ENCODE peak calls at places on chromosomes 5 and 9, in eight cellular contexts. T is glutamatergic neuron, B is WTC11, J is GM12864, G is AG10803, E is HFF-Myc, N is body of pancreas, U is heart right ventricle. Y is an unnamed sample.

GRCh38 chr9:128818839-128819715 is 777 bp downstream of the ENDOG start:
- DNase-seq in T (peak), B (peak), J (peak), G (no peak), E (no peak), N (peak), U (no peak), Y (no peak)

GRCh38 chr5:41527201-41527779 is 16.9 kb upstream of the PLCXD3 start:
- DNase-seq in T (no peak), B (no peak), J (no peak), G (peak), E (peak), N (no peak), U (peak), Y (no peak)

GRCh38 chr5:76401801-76402250 is 1.3 kb upstream of the IQGAP2 start:
- DNase-seq in T (no peak), B (no peak), J (peak), G (no peak), E (no peak), N (no peak), U (no peak), Y (no peak)

GRCh38 chr5:32323741-32324140 is 11.0 kb upstream of the MTMR12 start:
- DNase-seq in T (no peak), B (peak), J (no peak), G (no peak), E (no peak), N (no peak), U (no peak), Y (no peak)

GRCh38 chr9:97555164-97555563 is 53.7 kb downstream of the TMOD1 start:
- DNase-seq in T (no peak), B (no peak), J (no peak), G (no peak), E (no peak), N (no peak), U (peak), Y (no peak)

GRCh38 chr5:164354138-164354751 is 848.8 kb downstream of the MAT2B start:
- DNase-seq in T (no peak), B (no peak), J (no peak), G (no peak), E (no peak), N (no peak), U (no peak), Y (no peak)

GRCh38 chr5:149175346-149176113 is 34.2 kb downstream of the ABLIM3 start:
- DNase-seq in T (peak), B (no peak), J (no peak), G (peak), E (no peak), N (no peak), U (peak), Y (no peak)

GRCh38 chr5:177588413-177588909 is 3.5 kb upstream of the TMED9 start:
- DNase-seq in T (no peak), B (no peak), J (no peak), G (no peak), E (no peak), N (no peak), U (no peak), Y (no peak)

GRCh38 chr9:13958672-13959071 is 355.3 kb downstream of the NFIB start:
- DNase-seq in T (no peak), B (no peak), J (no peak), G (no peak), E (no peak), N (no peak), U (no peak), Y (no peak)

GRCh38 chr5:42807722-42808447 is 3.8 kb downstream of the SELENOP start:
- DNase-seq in T (no peak), B (no peak), J (no peak), G (no peak), E (no peak), N (peak), U (no peak), Y (no peak)

GRCh38 chr5:3139596-3139995 is 388.1 kb upstream of the IRX2 start:
- DNase-seq in T (no peak), B (no peak), J (no peak), G (no peak), E (no peak), N (no peak), U (no peak), Y (no peak)

GRCh38 chr5:146006470-146006869 is 70.1 kb downstream of the SH3RF2 start:
- DNase-seq in T (no peak), B (no peak), J (no peak), G (no peak), E (no peak), N (no peak), U (no peak), Y (no peak)

GRCh38 chr9:131276891-131277672 is 772 bp upstream of the FAM78A start:
- DNase-seq in T (no peak), B (no peak), J (no peak), G (no peak), E (no peak), N (no peak), U (no peak), Y (no peak)

GRCh38 chr5:98109561-98110006 is 663.9 kb upstream of the RGMB start:
- DNase-seq in T (no peak), B (no peak), J (no peak), G (peak), E (peak), N (no peak), U (no peak), Y (no peak)

GRCh38 chr5:52743970-52744369 is 43.7 kb upstream of the ITGA1 start:
- DNase-seq in T (no peak), B (no peak), J (no peak), G (peak), E (no peak), N (no peak), U (peak), Y (no peak)

GRCh38 chr9:16725066-16725465 is 145.4 kb downstream of the BNC2 start:
- DNase-seq in T (no peak), B (no peak), J (no peak), G (no peak), E (no peak), N (no peak), U (no peak), Y (no peak)

GRCh38 chr9:12785251-12785880 is 10.5 kb downstream of the LURAP1L start:
- DNase-seq in T (no peak), B (no peak), J (no peak), G (no peak), E (no peak), N (peak), U (no peak), Y (no peak)

GRCh38 chr9:94156549-94157407 is 72.5 kb downstream of the PTPDC1 start:
- DNase-seq in T (no peak), B (no peak), J (no peak), G (peak), E (no peak), N (peak), U (peak), Y (no peak)

GRCh38 chr5:159216454-159216853 is 7.1 kb upstream of the RNF145 start:
- DNase-seq in T (no peak), B (no peak), J (no peak), G (no peak), E (no peak), N (no peak), U (no peak), Y (no peak)

GRCh38 chr5:115599502-115599901 is 2.8 kb downstream of the TICAM2 start:
- DNase-seq in T (no peak), B (no peak), J (no peak), G (peak), E (no peak), N (peak), U (no peak), Y (no peak)

GRCh38 chr5:103582364-103582763 is 19.8 kb upstream of the NUDT12 start:
- DNase-seq in T (peak), B (peak), J (no peak), G (peak), E (peak), N (peak), U (peak), Y (no peak)

GRCh38 chr5:90962481-90962880 is 403.9 kb downstream of the ADGRV1 start:
- DNase-seq in T (no peak), B (no peak), J (no peak), G (no peak), E (no peak), N (no peak), U (no peak), Y (no peak)

GRCh38 chr5:76472338-76473336 is 69.6 kb downstream of the IQGAP2 start:
- DNase-seq in T (no peak), B (no peak), J (no peak), G (no peak), E (no peak), N (no peak), U (no peak), Y (no peak)

GRCh38 chr5:98414938-98415337 is 358.5 kb upstream of the RGMB start:
- DNase-seq in T (no peak), B (no peak), J (no peak), G (peak), E (no peak), N (no peak), U (no peak), Y (no peak)

GRCh38 chr5:72140711-72141110 is 33.4 kb downstream of the MAP1B start:
- DNase-seq in T (no peak), B (no peak), J (no peak), G (no peak), E (no peak), N (no peak), U (no peak), Y (no peak)

GRCh38 chr9:125409637-125410521 is 148.3 kb downstream of the GAPVD1 start:
- DNase-seq in T (no peak), B (peak), J (no peak), G (peak), E (peak), N (no peak), U (no peak), Y (no peak)

GRCh38 chr5:71651554-71651953 is 64.4 kb downstream of the MCCC2 start:
- DNase-seq in T (no peak), B (no peak), J (no peak), G (no peak), E (no peak), N (no peak), U (no peak), Y (no peak)

GRCh38 chr5:65480306-65480865 is 1.3 kb downstream of the ADAMTS6 start:
- DNase-seq in T (peak), B (no peak), J (no peak), G (peak), E (peak), N (peak), U (peak), Y (no peak)

GRCh38 chr5:180026320-180026719 is 45.2 kb downstream of the RNF130 start:
- DNase-seq in T (no peak), B (no peak), J (no peak), G (peak), E (no peak), N (peak), U (peak), Y (no peak)

GRCh38 chr5:159316519-159317383 is 13.5 kb downstream of the IL12B start:
- DNase-seq in T (peak), B (peak), J (no peak), G (peak), E (peak), N (peak), U (peak), Y (no peak)

GRCh38 chr5:158484246-158484645 is 615.5 kb downstream of the EBF1 start:
- DNase-seq in T (no peak), B (no peak), J (no peak), G (peak), E (peak), N (no peak), U (no peak), Y (no peak)

GRCh38 chr9:121778252-121779225 is 127.1 kb downstream of the DAB2IP start:
- DNase-seq in T (no peak), B (no peak), J (no peak), G (peak), E (no peak), N (no peak), U (peak), Y (no peak)

GRCh38 chr5:55440188-55440646 is 94.5 kb downstream of the PLPP1 start:
- DNase-seq in T (no peak), B (no peak), J (no peak), G (peak), E (peak), N (no peak), U (no peak), Y (no peak)

DNA sequence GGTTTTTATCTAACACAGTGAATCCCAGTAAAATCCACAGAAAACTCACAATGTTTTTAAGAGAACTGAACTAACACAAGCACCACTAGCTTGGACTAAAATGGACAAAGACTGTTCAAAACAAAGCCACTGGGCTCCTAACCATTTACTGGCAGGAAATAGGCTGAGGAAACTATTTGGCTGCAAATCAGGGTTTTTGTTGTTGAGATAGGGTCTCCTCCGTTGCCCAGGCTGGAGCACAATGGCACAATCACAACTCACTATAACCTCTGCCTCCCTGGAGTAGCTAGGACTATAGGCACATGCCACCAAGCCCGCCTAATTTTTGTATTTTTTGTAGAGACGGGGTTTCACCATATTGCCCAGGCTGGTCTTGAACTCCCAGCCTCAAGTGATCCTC is 99.7 kb downstream of the THBS4 start:
- DNase-seq in T (no peak), B (no peak), J (no peak), G (no peak), E (no peak), N (no peak), U (no peak), Y (no peak)
- TF ChIP-seq CTCF in T (no peak), B (no peak), J (no peak), G (no peak), E (no peak), N (no peak), U (no peak), Y (no peak)

DNA sequence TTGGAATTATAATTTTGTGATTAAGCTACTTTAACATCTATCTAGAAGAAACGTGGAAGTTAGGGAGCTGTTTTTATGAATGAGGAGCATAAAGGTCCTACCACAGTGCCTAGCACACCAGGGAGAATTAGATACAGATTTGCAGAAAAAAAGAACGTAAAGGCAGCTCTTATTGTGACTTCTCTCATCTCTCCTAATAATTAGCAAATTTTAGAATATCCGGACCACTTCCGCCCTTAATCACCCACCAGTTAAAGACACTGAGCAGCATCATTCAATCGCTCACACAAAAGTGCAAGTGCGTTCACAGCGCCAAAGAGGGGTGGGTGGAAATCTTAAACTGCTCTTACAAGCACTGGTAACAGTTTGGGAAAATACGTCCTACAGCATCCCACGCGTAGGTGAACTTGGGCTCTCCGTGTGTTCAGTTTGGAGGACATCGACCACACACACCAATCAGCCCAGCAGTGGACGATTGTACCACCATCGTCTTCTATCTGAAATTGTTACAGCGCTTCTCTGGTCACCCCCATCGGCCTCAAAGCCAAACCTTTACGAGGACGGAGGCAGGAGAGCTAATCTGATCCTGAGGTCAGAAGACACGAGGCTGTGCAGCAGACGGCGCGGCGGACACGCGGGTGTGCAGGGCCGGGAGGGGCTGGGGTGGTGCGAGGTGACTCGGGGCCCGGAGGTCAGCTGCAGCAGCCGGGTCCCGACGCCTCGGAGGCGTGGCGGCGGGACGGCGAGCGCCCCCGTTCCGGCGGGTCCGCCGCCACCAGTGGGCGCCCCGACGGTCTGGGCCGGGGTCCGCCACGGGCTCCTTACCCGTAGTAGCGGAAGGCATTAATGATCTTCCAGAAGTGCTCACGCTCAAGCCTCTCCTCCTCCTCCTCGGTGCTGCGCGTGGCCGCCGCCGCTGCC is 646 bp downstream of the CARNMT1 start:
- DNase-seq in T (peak), B (peak), J (peak), G (peak), E (peak), N (peak), U (peak), Y (peak)
- TF ChIP-seq CTCF in T (no peak), B (no peak), J (no peak), G (no peak), E (no peak), N (no peak), U (no peak), Y (no peak)

DNA sequence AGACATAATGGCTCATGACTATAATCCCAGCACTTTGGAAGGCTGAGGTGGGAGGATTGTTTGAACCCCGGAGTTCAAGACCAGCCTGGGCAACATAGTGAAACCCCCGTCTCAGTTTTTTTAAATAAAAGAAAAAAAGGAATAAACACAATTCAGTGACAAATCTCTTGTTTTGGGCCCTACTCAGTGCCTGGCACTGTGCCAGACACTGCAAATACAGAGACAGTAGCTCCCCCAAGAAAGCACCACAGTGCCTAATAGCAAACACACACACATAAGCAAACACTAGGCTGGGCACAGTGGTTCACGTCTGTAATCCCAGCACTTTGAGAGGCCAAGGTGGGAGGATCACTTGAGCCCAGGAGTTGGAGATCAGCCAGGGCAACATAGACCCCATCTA is 49.7 kb upstream of the GRHPR start:
- DNase-seq in T (no peak), B (no peak), J (no peak), G (no peak), E (no peak), N (no peak), U (no peak), Y (no peak)
- TF ChIP-seq CTCF in T (no peak), B (no peak), J (no peak), G (no peak), E (no peak), N (no peak), U (no peak), Y (no peak)

DNA sequence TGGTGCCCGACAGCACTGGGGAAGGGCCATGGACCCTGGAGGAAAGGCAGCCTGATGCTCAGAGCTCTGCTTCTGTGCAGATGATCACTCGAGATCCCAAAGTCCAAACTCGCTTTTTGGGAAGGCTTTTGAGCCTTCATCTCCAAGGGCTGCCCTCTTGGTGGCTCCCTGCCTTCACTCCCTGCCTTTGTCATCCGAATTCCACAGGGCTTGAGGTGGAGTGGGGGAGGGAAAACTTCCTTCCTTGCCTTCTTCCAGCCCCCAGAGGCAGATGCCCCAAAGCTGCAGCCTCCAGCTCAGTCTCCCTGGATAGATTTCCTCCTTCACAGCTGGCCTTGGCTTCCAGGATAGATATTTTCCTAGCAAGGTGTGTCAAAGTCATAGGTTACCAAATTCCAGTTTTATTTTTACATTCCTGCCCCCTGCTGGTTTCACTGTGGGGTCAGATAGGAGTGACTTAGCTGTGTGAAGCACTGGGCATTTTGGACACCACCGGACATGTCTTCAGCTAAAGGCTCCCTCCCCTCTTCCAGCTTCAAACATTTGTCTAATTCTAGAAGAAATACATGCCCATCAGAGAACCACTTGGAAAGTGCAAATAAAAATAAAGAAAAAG is 268.2 kb downstream of the HSPA4 start:
- DNase-seq in T (no peak), B (no peak), J (no peak), G (no peak), E (no peak), N (no peak), U (no peak), Y (no peak)
- TF ChIP-seq CTCF in T (no peak), B (no peak), J (peak), G (peak), E (peak), N (peak), U (no peak), Y (peak)

GRCh38 chr9:93035821-93036351 is 22.6 kb upstream of the SUSD3 start:
- DNase-seq in T (no peak), B (no peak), J (no peak), G (no peak), E (no peak), N (no peak), U (no peak), Y (no peak)

GRCh38 chr9:93035106-93035660 is 23.3 kb upstream of the SUSD3 start:
- DNase-seq in T (no peak), B (no peak), J (no peak), G (no peak), E (no peak), N (no peak), U (no peak), Y (no peak)

GRCh38 chr9:93038918-93039317 is 19.6 kb upstream of the SUSD3 start:
- DNase-seq in T (no peak), B (no peak), J (no peak), G (no peak), E (no peak), N (no peak), U (no peak), Y (no peak)

GRCh38 chr9:93037476-93037971 is 21.0 kb upstream of the SUSD3 start:
- DNase-seq in T (no peak), B (no peak), J (no peak), G (no peak), E (no peak), N (no peak), U (no peak), Y (no peak)

DNA sequence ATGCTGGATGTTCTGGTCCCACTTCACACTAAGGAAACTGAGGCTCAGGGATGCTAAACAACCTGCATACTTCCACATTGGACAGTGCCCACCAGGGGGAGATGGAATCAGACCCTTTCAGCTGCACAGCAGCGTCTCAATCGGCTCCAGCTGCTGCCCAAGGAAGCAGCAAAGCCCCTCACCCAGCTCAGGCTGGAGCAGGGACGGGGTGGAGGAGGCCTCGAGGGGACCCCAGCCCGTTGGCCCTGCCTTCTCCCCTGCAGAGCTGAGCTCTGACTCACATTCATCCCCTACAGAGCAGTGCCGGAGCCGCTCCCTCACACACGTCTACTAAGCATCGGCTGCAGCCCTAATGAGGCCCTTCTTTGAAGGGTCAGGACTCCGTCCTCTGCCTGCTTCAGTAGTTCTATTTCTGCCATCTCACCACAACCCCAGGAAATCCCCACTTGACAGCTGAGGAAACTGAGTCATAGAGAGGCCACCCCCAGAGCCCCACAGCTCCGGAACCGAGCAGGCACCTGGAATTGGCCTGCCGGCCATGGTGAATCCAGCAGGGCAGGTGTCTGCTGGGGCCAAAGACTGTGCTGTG is 21.5 kb upstream of the SUSD3 start:
- DNase-seq in T (no peak), B (no peak), J (no peak), G (no peak), E (no peak), N (no peak), U (no peak), Y (no peak)
- TF ChIP-seq CTCF in T (peak), B (no peak), J (peak), G (no peak), E (no peak), N (no peak), U (no peak), Y (peak)